ENCODE peak calls at places on chromosomes 16 and 17, in six cellular contexts. J, M, P, S, F and L are unnamed samples.

GRCh38 chr16:66515543-66516171 is 34.3 kb downstream of the TK2 start:
- DNase-seq in J (no peak), M (no peak), P (no peak), S (peak; percentile 37), F (peak; percentile 66), L (peak; percentile 61)

GRCh38 chr16:55042556-55043432 is 112.1 kb downstream of the IRX5 start:
- DNase-seq in J (no peak), M (no peak), P (no peak), S (no peak), F (no peak), L (no peak)

GRCh38 chr17:64240741-64241347 is 22.2 kb downstream of the TEX2 start:
- DNase-seq in J (peak; percentile 64), M (no peak), P (peak; percentile 52), S (peak; percentile 93), F (peak; percentile 63), L (peak; percentile 98)

GRCh38 chr16:29738514-29738913 is 7.3 kb downstream of the C16orf54 start:
- DNase-seq in J (no peak), M (no peak), P (no peak), S (no peak), F (no peak), L (no peak)

GRCh38 chr16:228151-228855 is 946 bp downstream of the LUC7L start:
- DNase-seq in J (no peak), M (no peak), P (no peak), S (peak; percentile 10), F (no peak), L (no peak)

GRCh38 chr17:43875476-43876147 is 28.6 kb downstream of the CD300LG start:
- DNase-seq in J (no peak), M (no peak), P (no peak), S (no peak), F (peak; percentile 6), L (no peak)

GRCh38 chr17:44466339-44466738 is 36.9 kb downstream of the GPATCH8 start:
- DNase-seq in J (no peak), M (no peak), P (no peak), S (no peak), F (no peak), L (no peak)

GRCh38 chr16:2933701-2934100 is 22.0 kb downstream of the FLYWCH1 start:
- DNase-seq in J (no peak), M (no peak), P (no peak), S (no peak), F (no peak), L (no peak)

GRCh38 chr17:39627170-39627716 is 491 bp downstream of the PPP1R1B start:
- DNase-seq in J (no peak), M (no peak), P (no peak), S (no peak), F (no peak), L (no peak)

GRCh38 chr17:42441717-42442565 is 16.7 kb upstream of the ATP6V0A1 start:
- DNase-seq in J (no peak), M (no peak), P (no peak), S (no peak), F (no peak), L (no peak)

GRCh38 chr17:65530985-65531507 is 30.4 kb downstream of the AXIN2 start:
- DNase-seq in J (peak; percentile 79), M (no peak), P (no peak), S (peak; percentile 88), F (peak; percentile 85), L (peak; percentile 79)

GRCh38 chr16:80273635-80274538 is 266.9 kb upstream of the DYNLRB2 start:
- DNase-seq in J (peak; percentile 29), M (no peak), P (no peak), S (peak; percentile 75), F (peak; percentile 43), L (peak; percentile 62)

DNA sequence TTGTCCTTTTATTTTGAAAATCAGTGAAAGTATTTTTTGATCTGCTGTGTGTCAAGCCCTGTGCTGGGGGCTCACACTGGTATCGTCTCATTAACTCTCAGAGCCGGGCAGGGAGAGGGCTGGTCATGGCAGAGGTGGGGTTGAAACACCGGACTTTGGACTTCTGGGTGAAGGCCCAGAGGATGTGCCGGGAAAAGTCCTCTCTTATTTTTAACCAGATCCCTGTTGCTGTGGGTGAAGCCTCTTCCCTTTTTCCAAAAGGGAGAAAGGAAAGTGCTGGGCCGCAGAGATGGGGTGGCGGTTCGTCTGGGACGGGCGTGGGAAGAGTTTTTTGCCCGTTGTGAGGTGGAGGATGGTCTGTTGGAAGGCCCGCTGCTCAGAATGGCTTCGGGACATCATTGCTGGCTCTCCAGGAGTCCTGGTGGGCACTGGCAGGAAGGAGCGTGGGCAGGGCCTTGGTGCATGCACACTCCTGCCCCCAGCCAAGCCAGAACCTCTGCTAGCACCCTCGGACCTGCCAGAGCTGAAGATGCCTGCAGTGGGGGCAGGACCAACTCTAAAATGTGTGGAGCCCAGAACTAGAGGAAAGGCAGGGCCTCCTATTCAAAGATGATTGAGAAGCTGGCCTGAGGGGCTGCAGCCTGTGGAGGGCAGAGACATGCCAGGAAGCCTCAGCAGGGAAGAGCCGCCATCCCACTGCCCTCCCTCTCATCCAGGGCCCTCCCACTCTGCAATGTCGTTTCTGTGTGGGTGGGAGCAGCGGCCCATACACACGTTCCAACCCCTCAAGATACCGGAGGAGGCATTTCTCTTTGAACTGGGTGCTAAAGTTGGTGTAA is 213.2 kb downstream of the CCDC182 start:
- DNase-seq in J (no peak), M (no peak), P (no peak), S (no peak), F (no peak), L (no peak)
- TF ChIP-seq CTCF in J (no peak), M (no peak), P (no peak), S (no peak), F (no peak), L (no peak)

GRCh38 chr17:60252459-60252858 is 102.7 kb downstream of the CA4 start:
- DNase-seq in J (no peak), M (no peak), P (no peak), S (no peak), F (no peak), L (no peak)

GRCh38 chr17:60247836-60248461 is 98.2 kb downstream of the CA4 start:
- DNase-seq in J (no peak), M (no peak), P (no peak), S (no peak), F (no peak), L (no peak)

GRCh38 chr17:60253048-60253447 is 103.3 kb downstream of the CA4 start:
- DNase-seq in J (no peak), M (no peak), P (no peak), S (no peak), F (peak; percentile 31), L (no peak)

GRCh38 chr17:60249517-60249826 is 99.7 kb downstream of the CA4 start:
- DNase-seq in J (no peak), M (no peak), P (no peak), S (peak; percentile 51), F (peak; percentile 70), L (no peak)

DNA sequence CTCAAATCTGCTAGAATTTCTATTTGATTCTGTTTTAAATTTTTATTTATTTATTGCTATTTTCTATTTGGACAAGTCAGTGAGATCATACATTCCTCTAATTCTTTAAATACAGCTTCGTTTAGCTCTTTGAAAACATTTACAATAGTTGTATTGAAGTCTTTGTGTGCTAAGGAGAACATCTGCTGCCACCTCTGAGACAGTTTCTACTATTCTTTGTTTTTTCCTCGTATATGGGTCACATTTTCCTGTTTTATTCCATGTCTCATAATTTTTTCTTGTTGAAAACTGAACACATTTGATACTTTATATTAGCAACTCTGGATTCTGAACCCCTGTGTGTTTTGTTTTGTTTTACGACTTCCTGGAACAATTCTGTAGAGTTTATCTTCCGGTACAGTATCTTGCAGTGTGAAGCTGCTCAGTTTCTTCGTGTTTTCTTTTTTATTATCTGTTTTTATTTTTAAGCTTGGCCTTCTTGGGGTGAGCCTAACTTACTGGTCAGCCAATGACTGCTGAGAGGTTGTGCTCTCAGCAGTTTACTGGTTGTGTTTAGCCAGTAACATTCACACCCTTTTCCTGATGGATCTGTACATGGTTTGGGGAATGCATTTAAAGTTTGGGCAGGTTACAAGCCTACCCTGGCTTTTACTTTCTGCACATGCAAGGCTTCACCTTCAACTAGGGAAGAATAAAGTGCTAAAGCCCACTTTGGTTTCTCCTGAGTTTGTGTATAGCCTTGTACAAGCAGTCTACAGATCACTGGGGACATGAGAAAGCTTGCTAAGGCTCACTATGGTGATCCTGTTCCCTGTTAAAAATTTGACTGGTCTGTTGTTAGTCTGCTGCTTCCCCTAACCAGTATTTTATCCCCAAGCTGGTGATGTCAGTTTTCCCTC is 99.1 kb downstream of the CA4 start:
- DNase-seq in J (no peak), M (no peak), P (no peak), S (peak; percentile 30), F (peak; percentile 17), L (no peak)
- H3K4me3 ChIP-seq in J (no peak overlapping the region), M (no peak overlapping the region), P (no peak overlapping the region), S (no peak overlapping the region), F (no peak overlapping the region), L (no peak overlapping the region)

DNA sequence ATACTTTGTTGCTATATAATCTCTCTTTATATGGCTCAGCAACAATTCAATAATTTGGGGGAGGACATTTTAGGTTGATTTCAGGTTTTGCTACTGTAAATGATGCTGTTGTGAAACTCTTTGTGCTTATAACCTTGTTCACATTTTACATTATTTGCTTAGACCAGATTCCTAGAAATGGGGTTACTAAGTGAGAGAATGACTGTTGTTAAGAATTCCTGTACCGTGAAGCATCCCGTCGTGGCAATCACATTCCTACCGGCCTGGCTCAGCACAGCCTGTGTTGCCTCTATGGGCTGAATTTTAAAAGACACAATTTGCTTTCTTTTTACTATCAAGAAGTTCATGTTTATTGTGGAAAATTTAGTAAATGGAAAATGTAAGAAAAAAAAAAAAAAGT is 31.4 kb downstream of the B9D1 start:
- DNase-seq in J (peak; percentile 77), M (no peak), P (no peak), S (peak; percentile 92), F (peak; percentile 89), L (peak; percentile 85)
- TF ChIP-seq CTCF in J (peak; percentile 11), M (no peak), P (no peak), S (peak; percentile 11), F (no peak), L (no peak)

GRCh38 chr16:77788196-77789084 is at the start of gene VAT1L:
- DNase-seq in J (no peak), M (no peak), P (peak; percentile 79), S (peak; percentile 63), F (peak; percentile 58), L (peak; percentile 41)

GRCh38 chr16:77789646-77790370 is 1.4 kb downstream of the VAT1L start:
- DNase-seq in J (no peak), M (no peak), P (no peak), S (no peak), F (no peak), L (no peak)

GRCh38 chr16:77793417-77793816 is 5.1 kb downstream of the VAT1L start:
- DNase-seq in J (no peak), M (no peak), P (no peak), S (no peak), F (no peak), L (no peak)

GRCh38 chr16:77789085-77789611 is 784 bp downstream of the VAT1L start:
- DNase-seq in J (no peak), M (no peak), P (no peak), S (no peak), F (no peak), L (no peak)

GRCh38 chr16:77790964-77791363 is 2.6 kb downstream of the VAT1L start:
- DNase-seq in J (no peak), M (no peak), P (no peak), S (peak; percentile 36), F (no peak), L (peak; percentile 21)
- H3K4me3 ChIP-seq in J (peak overlapping the region; percentile 34), M (no peak overlapping the region), P (no peak overlapping the region), S (no peak overlapping the region), F (no peak overlapping the region), L (no peak overlapping the region)